ENCODE peak calls at places on chromosomes 11 and 22, in six cellular contexts. V is fibroblast of lung; K is osteoblast; C is left ventricle myocardium inferior; S is GM23338; D is CD4-positive, alpha-beta memory T cell. W is an unnamed sample.

GRCh38 chr22:17460895-17461294 is 91.6 kb downstream of the CECR2 start:
- DNase-seq in C (no peak), S (no peak), K (no peak), V (no peak), D (no peak), W (no peak)

GRCh38 chr11:93606314-93606713 is 55.2 kb upstream of the CEP295 start:
- DNase-seq in D (no peak), V (no peak), C (no peak), K (no peak), S (no peak), W (no peak)

GRCh38 chr11:56624661-56625110 is 10.0 kb upstream of the OR5M1 start:
- DNase-seq in V (peak; percentile 4), C (no peak), S (peak; percentile 83), D (no peak), K (peak; percentile 6), W (peak; percentile 21)

GRCh38 chr11:99069831-99070444 is 49.2 kb downstream of the CNTN5 start:
- DNase-seq in K (no peak), S (peak; percentile 45), D (peak; percentile 22), V (peak; percentile 9), C (no peak), W (peak; percentile 2)

GRCh38 chr22:46549971-46550641 is 12.7 kb upstream of the CELSR1 start:
- DNase-seq in K (peak; percentile 37), S (no peak), V (no peak), C (peak; percentile 13), D (no peak), W (no peak)

GRCh38 chr11:45652781-45653180 is 12.6 kb downstream of the CHST1 start:
- DNase-seq in C (no peak), V (peak; percentile 13), S (no peak), D (no peak), K (peak; percentile 99), W (peak; percentile 12)

GRCh38 chr11:134468081-134468668 is 56.1 kb upstream of the B3GAT1 start:
- DNase-seq in K (peak; percentile 36), S (no peak), V (no peak), D (no peak), C (no peak), W (no peak)

GRCh38 chr11:44256673-44257291 is 53.2 kb downstream of the ALX4 start:
- DNase-seq in K (no peak), S (no peak), D (no peak), C (peak; percentile 54), V (no peak), W (no peak)

GRCh38 chr11:4019891-4020290 is 74.7 kb upstream of the RRM1 start:
- DNase-seq in C (no peak), D (no peak), V (no peak), S (no peak), K (no peak), W (no peak)

DNA sequence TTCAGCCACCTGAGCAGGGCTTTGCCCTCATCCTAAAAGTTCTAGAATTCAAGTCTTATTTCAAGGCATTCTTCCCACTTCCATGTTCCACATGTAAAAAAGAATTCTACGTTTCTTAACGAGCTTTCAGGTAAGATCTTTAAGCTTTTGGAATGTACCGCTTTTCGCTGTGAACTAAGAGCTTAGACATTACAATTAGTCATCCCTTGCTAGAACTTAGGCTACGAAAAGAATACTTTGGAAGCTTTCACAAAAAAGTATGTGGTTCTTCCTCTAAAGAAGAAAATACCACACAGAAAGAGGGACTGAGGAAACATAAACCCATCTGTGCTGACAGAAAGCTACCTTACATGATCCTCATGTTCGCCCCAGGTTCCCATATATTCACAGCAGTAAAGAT is 1.9 kb downstream of the NUMA1 start:
- DNase-seq in V (no peak), D (no peak), K (peak; percentile 79), C (no peak), S (no peak), W (no peak)
- H3K4me3 ChIP-seq in V (no peak overlapping the region), D (no peak overlapping the region), K (peak overlapping the region; percentile 92), C (no peak overlapping the region), S (peak overlapping the region; percentile 80), W (no peak overlapping the region)

DNA sequence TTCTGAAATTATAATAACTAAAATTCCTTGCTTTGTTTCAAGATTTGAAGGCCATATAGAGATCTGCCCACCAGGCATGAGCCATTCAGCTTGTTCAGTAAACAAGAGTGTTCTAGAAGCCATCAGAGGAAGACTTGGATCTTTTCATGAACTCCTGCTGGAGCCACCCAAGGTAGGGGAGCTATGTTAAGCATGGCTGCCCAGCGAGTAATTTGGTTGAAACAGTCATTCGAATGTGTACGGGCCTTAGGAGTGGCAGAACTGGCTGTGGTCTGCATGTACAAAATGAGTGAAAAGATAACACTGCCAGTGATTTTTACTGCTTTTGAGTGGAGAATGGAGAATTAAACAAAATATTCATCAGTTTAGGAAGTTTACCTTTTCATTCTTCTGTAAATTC is 103.7 kb downstream of the PPP6R3 start:
- DNase-seq in V (no peak), S (no peak), C (no peak), D (no peak), K (no peak), W (no peak)
- H3K36me3 ChIP-seq in V (peaks cover 4% of the 10 kb centered on the region), S (peaks cover 24% of the 10 kb centered on the region), C (peaks cover 72% of the 10 kb centered on the region), D (peaks cover 40% of the 10 kb centered on the region), K (peaks cover 44% of the 10 kb centered on the region), W (peaks cover 13% of the 10 kb centered on the region)

DNA sequence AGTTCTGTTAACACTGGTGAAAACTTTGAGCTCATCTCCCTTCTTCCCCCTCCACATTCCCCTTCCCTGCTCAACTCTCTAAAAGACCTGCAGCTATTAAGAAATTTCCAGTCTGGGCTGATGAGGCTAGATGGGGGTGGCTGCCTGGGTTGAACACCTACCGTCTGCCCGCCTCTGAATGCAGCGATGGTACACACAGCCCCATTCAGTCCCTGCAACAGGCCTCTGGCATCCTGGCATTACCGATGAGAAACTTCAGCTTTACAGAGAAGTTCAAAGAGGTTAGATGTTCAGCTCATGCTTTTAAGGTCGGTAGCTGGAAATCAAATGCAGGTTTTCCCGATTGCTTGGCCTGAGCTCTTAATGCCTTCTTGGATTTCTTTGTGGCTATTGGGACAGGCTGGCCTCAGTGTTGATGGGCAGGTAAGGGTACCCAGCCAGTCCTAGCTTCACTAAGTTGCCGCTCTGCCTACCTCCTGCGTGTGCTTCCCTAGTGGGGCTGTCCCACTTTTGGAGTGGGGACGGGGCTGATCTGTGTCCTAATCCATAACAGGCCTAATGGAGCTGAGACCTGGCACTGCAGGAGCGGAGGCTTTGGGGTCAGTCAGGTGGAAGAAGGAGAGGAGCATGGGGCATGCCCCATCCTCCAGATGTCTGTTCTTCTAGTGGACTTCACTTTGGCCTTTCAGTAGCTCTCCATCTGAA is 49.1 kb downstream of the ZBTB16 start:
- DNase-seq in D (no peak), V (no peak), K (no peak), S (no peak), C (no peak), W (no peak)
- H3K4me3 ChIP-seq in D (no peak overlapping the region), V (no peak overlapping the region), K (no peak overlapping the region), S (no peak overlapping the region), C (no peak overlapping the region), W (no peak overlapping the region)

GRCh38 chr11:60902625-60903024 is 3.8 kb downstream of the PRPF19 start:
- DNase-seq in S (no peak), C (no peak), D (no peak), K (no peak), V (no peak), W (no peak)

GRCh38 chr11:60908803-60909202 is 2.4 kb upstream of the PRPF19 start:
- DNase-seq in C (no peak), S (no peak), K (no peak), V (no peak), D (no peak), W (no peak)

GRCh38 chr11:60905047-60905446 is 1.3 kb downstream of the PRPF19 start:
- DNase-seq in S (no peak), C (no peak), V (no peak), D (no peak), K (no peak), W (no peak)

GRCh38 chr11:60905551-60906113 is 753 bp downstream of the PRPF19 start:
- DNase-seq in D (peak; percentile 64), C (no peak), V (peak; percentile 33), K (peak; percentile 87), S (peak; percentile 11), W (no peak)

DNA sequence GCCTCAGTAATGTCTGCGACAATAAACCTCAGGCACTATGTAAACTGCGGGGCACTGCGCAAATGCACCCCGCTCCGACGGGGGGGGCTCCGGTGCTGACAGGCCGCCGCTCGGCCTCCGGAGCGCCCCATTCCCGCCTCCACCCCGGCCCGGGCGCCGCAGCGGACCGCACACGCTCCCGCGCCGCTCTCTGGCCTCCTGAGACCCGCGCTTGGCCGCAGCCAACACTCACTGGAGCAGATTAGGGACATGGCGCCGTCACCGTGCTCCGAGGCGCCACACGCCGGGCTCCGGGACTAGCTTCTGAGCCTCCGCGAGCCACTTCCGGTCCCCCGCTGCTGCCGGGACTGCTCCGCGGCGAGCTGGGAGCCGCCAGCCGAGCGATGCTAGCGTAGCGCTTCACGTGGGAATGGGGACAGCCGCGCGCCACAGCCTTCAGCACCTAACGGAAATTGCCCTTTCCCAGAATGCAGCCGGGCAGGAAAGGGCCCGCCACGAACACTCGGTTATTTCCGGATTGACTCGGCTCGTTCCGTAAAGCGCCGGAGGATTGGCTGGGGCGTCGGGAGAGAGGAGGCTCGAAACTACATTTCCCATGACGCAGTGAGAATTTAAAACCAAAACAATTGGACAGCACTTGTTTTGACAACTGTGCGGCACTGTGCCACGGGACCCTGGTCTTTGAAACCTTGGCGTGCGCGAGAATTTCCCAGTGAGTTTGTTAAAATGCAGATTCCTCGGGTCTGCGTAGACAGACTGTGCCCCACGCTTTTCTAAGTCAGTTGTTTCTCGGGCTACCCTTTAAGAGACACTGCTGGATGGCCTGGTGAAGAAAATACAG is at the start of gene PRPF19:
- DNase-seq in D (peak; percentile 99), C (peak; percentile 97), V (peak; percentile 93), S (peak; percentile 99), K (peak; percentile 98), W (peak; percentile 96)
- H3K36me3 ChIP-seq in D (peaks cover 21% of the 10 kb centered on the region), C (peaks cover 25% of the 10 kb centered on the region), V (peaks cover 2% of the 10 kb centered on the region), S (peaks cover 9% of the 10 kb centered on the region), K (peaks cover 21% of the 10 kb centered on the region), W (peaks cover 17% of the 10 kb centered on the region)

GRCh38 chr22:44682556-44683168 is 19.3 kb upstream of the PRR5 start:
- DNase-seq in C (no peak), S (no peak), K (peak; percentile 11), D (no peak), V (no peak), W (no peak)
- H3K4me3 ChIP-seq in C (no peak overlapping the region), S (no peak overlapping the region), K (no peak overlapping the region), D (no peak overlapping the region), V (no peak overlapping the region), W (no peak overlapping the region)

GRCh38 chr11:111605681-111606080 is 3.4 kb downstream of the SIK2 start:
- DNase-seq in V (no peak), K (no peak), C (no peak), S (no peak), D (no peak), W (no peak)
- H3K36me3 ChIP-seq in V (no peaks in the 10 kb centered on the region), K (no peaks in the 10 kb centered on the region), C (no peaks in the 10 kb centered on the region), S (no peaks in the 10 kb centered on the region), D (no peaks in the 10 kb centered on the region), W (no peaks in the 10 kb centered on the region)

DNA sequence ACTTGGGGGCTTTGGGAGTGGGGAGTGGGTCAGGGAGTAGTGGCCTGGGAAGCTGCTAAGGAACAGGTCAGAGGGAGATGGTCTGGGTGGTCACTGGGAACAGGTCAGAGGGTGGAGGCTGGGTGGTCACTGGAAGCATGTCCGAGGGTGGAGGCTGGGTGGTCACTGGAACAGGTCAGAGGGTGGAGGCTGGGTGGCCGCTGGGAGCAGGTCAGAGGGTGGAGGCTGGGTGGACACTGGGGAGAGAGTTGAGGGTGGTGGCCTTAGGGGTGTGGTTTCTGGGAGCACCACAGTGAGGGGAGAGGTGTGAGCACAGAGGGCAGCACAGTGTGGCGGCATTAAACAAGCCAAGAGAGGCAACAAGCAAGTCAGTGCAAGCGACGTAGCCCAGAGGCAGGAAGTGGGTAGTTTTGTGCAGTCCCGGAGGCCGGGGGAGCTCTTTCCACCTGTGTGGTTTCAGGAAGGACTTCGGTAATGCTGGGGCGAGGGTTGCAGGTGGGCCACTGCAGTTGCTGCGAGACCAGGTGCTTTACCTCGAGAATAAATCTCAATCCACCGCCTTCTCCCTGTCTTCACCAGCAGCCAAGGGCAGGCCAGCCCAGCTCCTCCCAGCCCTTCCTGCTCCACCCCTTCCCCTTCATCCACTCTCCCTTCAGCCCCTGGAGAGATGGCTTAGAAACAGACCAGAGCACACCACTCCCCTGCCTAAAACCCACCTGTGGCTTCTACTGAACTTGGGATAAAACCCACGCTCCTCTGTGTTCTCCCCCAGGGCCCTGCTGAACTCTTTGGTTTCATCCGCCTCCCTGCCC is 3.2 kb upstream of the CACNA1I start:
- DNase-seq in D (peak; percentile 58), K (peak; percentile 65), S (peak; percentile 24), V (no peak), C (no peak), W (peak; percentile 62)
- H3K4me3 ChIP-seq in D (no peak overlapping the region), K (no peak overlapping the region), S (no peak overlapping the region), V (no peak overlapping the region), C (no peak overlapping the region), W (no peak overlapping the region)